ENCODE peak calls at places on chromosomes 12 and 14, in four cellular contexts. L is NCI-H748 treated with DMSO at 0.1 percent for 48 hours, Y is T-helper 1 cell, X is BJ. R is an unnamed sample.

GRCh38 chr14:20681348-20682126 is 2.8 kb upstream of the RNASE4 start:
- DNase-seq in L (peak), Y (peak), X (no peak), R (peak)

GRCh38 chr14:67514650-67515385 is 18.3 kb upstream of the PLEKHH1 start:
- DNase-seq in L (no peak), Y (peak), X (no peak), R (peak)

GRCh38 chr12:125159687-125160086 is 94.5 kb downstream of the AACS start:
- DNase-seq in L (no peak), Y (no peak), X (no peak), R (no peak)

GRCh38 chr12:96108321-96108720 is 72.9 kb upstream of the LTA4H start:
- DNase-seq in L (no peak), Y (no peak), X (no peak), R (no peak)

GRCh38 chr12:121980211-121980891 is 41.3 kb upstream of the BCL7A start:
- DNase-seq in L (no peak), Y (no peak), X (no peak), R (no peak)

GRCh38 chr14:47442206-47442605 is 233.2 kb downstream of the MDGA2 start:
- DNase-seq in L (no peak), Y (no peak), X (no peak), R (no peak)

GRCh38 chr12:85963322-85963721 is 89.2 kb downstream of the NTS start:
- DNase-seq in L (no peak), Y (no peak), X (no peak), R (no peak)

GRCh38 chr12:101698782-101699347 is 1.4 kb downstream of the CHPT1 start:
- DNase-seq in L (no peak), Y (no peak), X (no peak), R (no peak)

GRCh38 chr14:88129306-88130056 is 124.5 kb downstream of the GPR65 start:
- DNase-seq in L (no peak), Y (no peak), X (peak), R (no peak)

GRCh38 chr14:71694888-71695505 is 237.2 kb upstream of the RGS6 start:
- DNase-seq in L (no peak), Y (no peak), X (no peak), R (no peak)

GRCh38 chr12:88267630-88268029 is 125.5 kb downstream of the TMTC3 start:
- DNase-seq in L (no peak), Y (no peak), X (no peak), R (no peak)

GRCh38 chr12:6821674-6822433 is at the start of gene GPR162:
- DNase-seq in L (peak), Y (no peak), X (no peak), R (no peak)

GRCh38 chr12:27619308-27619707 is 76.9 kb upstream of the REP15 start:
- DNase-seq in L (no peak), Y (no peak), X (peak), R (no peak)

GRCh38 chr12:110689002-110689600 is at the start of gene HVCN1:
- DNase-seq in L (no peak), Y (peak), X (no peak), R (peak)

GRCh38 chr12:48029811-48030650 is 25.8 kb upstream of the COL2A1 start:
- DNase-seq in L (no peak), Y (no peak), X (no peak), R (no peak)

GRCh38 chr12:131223791-131224567 is 270.3 kb downstream of the ADGRD1 start:
- DNase-seq in L (no peak), Y (no peak), X (no peak), R (no peak)

GRCh38 chr14:39241637-39242036 is 7.9 kb downstream of the MIA2 start:
- DNase-seq in L (no peak), Y (no peak), X (no peak), R (no peak)

GRCh38 chr12:115500872-115501271 is 776.6 kb downstream of the MED13L start:
- DNase-seq in L (no peak), Y (no peak), X (no peak), R (no peak)

GRCh38 chr14:24095196-24096068 is 1.3 kb downstream of the PCK2 start:
- DNase-seq in L (no peak), Y (no peak), X (peak), R (no peak)

GRCh38 chr12:9079883-9080673 is 35.6 kb downstream of the A2M start:
- DNase-seq in L (no peak), Y (no peak), X (no peak), R (no peak)

GRCh38 chr14:68363841-68364711 is 428.8 kb downstream of the ZFP36L1 start:
- DNase-seq in L (no peak), Y (no peak), X (no peak), R (no peak)

GRCh38 chr14:68372363-68372762 is 420.5 kb downstream of the ZFP36L1 start:
- DNase-seq in L (no peak), Y (no peak), X (no peak), R (no peak)